ENCODE peak calls at places on chromosomes 7 and 10, in seven cellular contexts. I is GOT3; H is stimulated activated CD8-positive, alpha-beta memory T cell treated with anti-CD3 and anti-CD28 coated beads, Interleukin-7, amount 100 ng/mL, for 4 hours; P is neural crest cell; X is ACHN; U is left cardiac atrium; B is T-cell. V is an unnamed sample.

GRCh38 chr7:74371381-74372059 is 82.2 kb upstream of the GTF2IRD1 start:
- DNase-seq in I (no peak), H (no peak), P (no peak), X (peak), U (no peak), B (no peak), V (no peak)

GRCh38 chr10:84201244-84201606 is 6.9 kb downstream of the CDHR1 start:
- DNase-seq in I (no peak), H (no peak), P (no peak), X (no peak), U (no peak), B (no peak), V (no peak)

GRCh38 chr7:77655836-77656455 is 40.3 kb upstream of the RSBN1L start:
- DNase-seq in I (no peak), H (no peak), P (no peak), X (no peak), U (no peak), B (no peak), V (no peak)

GRCh38 chr10:32393942-32394341 is 47.0 kb upstream of the EPC1 start:
- DNase-seq in I (no peak), H (no peak), P (no peak), X (no peak), U (no peak), B (no peak), V (no peak)

GRCh38 chr7:139681463-139681755 is 96.4 kb downstream of the HIPK2 start:
- DNase-seq in I (no peak), H (no peak), P (no peak), X (peak), U (no peak), B (no peak), V (no peak)

GRCh38 chr10:103748020-103748419 is 107.4 kb downstream of the SH3PXD2A start:
- DNase-seq in I (no peak), H (no peak), P (no peak), X (no peak), U (no peak), B (no peak), V (no peak)

GRCh38 chr10:78953124-78954008 is 115.4 kb upstream of the ZMIZ1 start:
- DNase-seq in I (peak), H (no peak), P (no peak), X (no peak), U (peak), B (no peak), V (no peak)

GRCh38 chr7:3267928-3268690 is 32.9 kb upstream of the SDK1 start:
- DNase-seq in I (no peak), H (no peak), P (no peak), X (no peak), U (no peak), B (no peak), V (no peak)

GRCh38 chr7:150361402-150361801 is 7.2 kb upstream of the REPIN1 start:
- DNase-seq in I (no peak), H (no peak), P (no peak), X (no peak), U (no peak), B (no peak), V (no peak)

GRCh38 chr7:70210200-70210960 is 612.1 kb downstream of the AUTS2 start:
- DNase-seq in I (no peak), H (no peak), P (no peak), X (no peak), U (no peak), B (no peak), V (no peak)

GRCh38 chr7:28767356-28767755 is 190.8 kb downstream of the TRIL start:
- DNase-seq in I (no peak), H (no peak), P (no peak), X (no peak), U (no peak), B (no peak), V (no peak)

GRCh38 chr7:70833726-70834125 is 298.2 kb upstream of the GALNT17 start:
- DNase-seq in I (no peak), H (no peak), P (no peak), X (no peak), U (no peak), B (no peak), V (no peak)

GRCh38 chr7:151608031-151608551 is 88.4 kb upstream of the RHEB start:
- DNase-seq in I (no peak), H (no peak), P (no peak), X (no peak), U (no peak), B (no peak), V (no peak)

GRCh38 chr10:117536359-117536861 is 6.1 kb upstream of the EMX2 start:
- DNase-seq in I (no peak), H (no peak), P (no peak), X (no peak), U (no peak), B (no peak), V (no peak)

GRCh38 chr7:101319401-101319800 is 2.2 kb downstream of the IFT22 start:
- DNase-seq in I (no peak), H (no peak), P (no peak), X (no peak), U (no peak), B (no peak), V (no peak)

GRCh38 chr10:90723416-90724068 is 134.3 kb downstream of the HTR7 start:
- DNase-seq in I (no peak), H (no peak), P (no peak), X (no peak), U (no peak), B (peak), V (no peak)

GRCh38 chr7:141866974-141867373 is 25.7 kb upstream of the PRSS37 start:
- DNase-seq in I (no peak), H (no peak), P (no peak), X (no peak), U (no peak), B (no peak), V (no peak)

GRCh38 chr7:150903627-150904026 is 51.3 kb downstream of the AOC1 start:
- DNase-seq in I (peak), H (no peak), P (no peak), X (peak), U (peak), B (no peak), V (no peak)

GRCh38 chr7:149459540-149460433 is 1.1 kb downstream of the ZNF777 start:
- DNase-seq in I (no peak), H (no peak), P (peak), X (peak), U (no peak), B (no peak), V (no peak)

GRCh38 chr10:104080762-104081161 is 4.9 kb downstream of the COL17A1 start:
- DNase-seq in I (no peak), H (no peak), P (no peak), X (peak), U (no peak), B (no peak), V (no peak)

GRCh38 chr10:65891073-65891981 is 1034.5 kb upstream of the LRRTM3 start:
- DNase-seq in I (no peak), H (no peak), P (no peak), X (no peak), U (no peak), B (no peak), V (no peak)

GRCh38 chr7:70571403-70571911 is 560.5 kb upstream of the GALNT17 start:
- DNase-seq in I (no peak), H (no peak), P (no peak), X (peak), U (no peak), B (no peak), V (no peak)

GRCh38 chr7:43303740-43304241 is 191.3 kb downstream of the HECW1 start:
- DNase-seq in I (no peak), H (peak), P (no peak), X (no peak), U (no peak), B (no peak), V (no peak)

GRCh38 chr10:124557648-124558338 is 96.2 kb downstream of the LHPP start:
- DNase-seq in I (no peak), H (no peak), P (no peak), X (no peak), U (peak), B (no peak), V (no peak)

GRCh38 chr10:68096913-68097509 is 12.3 kb upstream of the MYPN start:
- DNase-seq in I (no peak), H (no peak), P (no peak), X (peak), U (peak), B (no peak), V (no peak)

GRCh38 chr7:141744131-141744530 is 6.0 kb downstream of the SSBP1 start:
- DNase-seq in I (no peak), H (no peak), P (no peak), X (no peak), U (no peak), B (no peak), V (no peak)

GRCh38 chr10:97134202-97134601 is 51.6 kb downstream of the SLIT1 start:
- DNase-seq in I (no peak), H (no peak), P (peak), X (no peak), U (no peak), B (no peak), V (no peak)

GRCh38 chr10:17981766-17982380 is 30.2 kb downstream of the SLC39A12 start:
- DNase-seq in I (no peak), H (no peak), P (no peak), X (peak), U (no peak), B (no peak), V (no peak)

GRCh38 chr7:100929811-100930174 is 19.5 kb upstream of the MUC3A start:
- DNase-seq in I (no peak), H (no peak), P (no peak), X (no peak), U (no peak), B (no peak), V (no peak)

GRCh38 chr10:50326757-50327701 is 75.7 kb upstream of the ASAH2 start:
- DNase-seq in I (no peak), H (no peak), P (no peak), X (no peak), U (peak), B (no peak), V (no peak)

GRCh38 chr7:156173346-156173745 is 361.1 kb upstream of the SHH start:
- DNase-seq in I (no peak), H (no peak), P (no peak), X (no peak), U (no peak), B (no peak), V (no peak)

GRCh38 chr10:94066411-94066810 is 72.7 kb downstream of the PLCE1 start:
- DNase-seq in I (no peak), H (no peak), P (peak), X (peak), U (peak), B (no peak), V (no peak)

GRCh38 chr10:73366381-73367298 is 8.0 kb upstream of the CFAP70 start:
- DNase-seq in I (no peak), H (no peak), P (no peak), X (no peak), U (no peak), B (no peak), V (no peak)

GRCh38 chr7:23662124-23662982 is 17.6 kb upstream of the FAM221A start:
- DNase-seq in I (no peak), H (no peak), P (no peak), X (peak), U (no peak), B (no peak), V (no peak)

GRCh38 chr7:134792968-134793367 is 13.5 kb downstream of the CALD1 start:
- DNase-seq in I (no peak), H (no peak), P (no peak), X (no peak), U (peak), B (no peak), V (no peak)

GRCh38 chr10:118035358-118036031 is 11.2 kb downstream of the RAB11FIP2 start:
- DNase-seq in I (no peak), H (no peak), P (no peak), X (no peak), U (no peak), B (no peak), V (peak)

GRCh38 chr10:70331486-70332268 is 47.9 kb upstream of the NPFFR1 start:
- DNase-seq in I (peak), H (no peak), P (no peak), X (peak), U (no peak), B (peak), V (peak)

GRCh38 chr7:42227931-42228591 is 8.9 kb downstream of the GLI3 start:
- DNase-seq in I (no peak), H (no peak), P (peak), X (no peak), U (peak), B (no peak), V (no peak)

V was measured in SIG-M5.